ENCODE peak calls at places on chromosomes 11 and 22, in four cellular contexts. M is GM12878, S is Panc1, E is GM23338. P is an unnamed sample.

GRCh38 chr22:42947211-42947990 is 67.5 kb downstream of the PACSIN2 start:
- ATAC-seq in M (peak; percentile 67), E (no peak), S (peak; percentile 75), P (no peak)

GRCh38 chr22:31912402-31912733 is 32.0 kb upstream of the YWHAH start:
- ATAC-seq in E (no peak), S (no peak), M (no peak), P (no peak)

GRCh38 chr22:44746836-44747519 is 5.4 kb upstream of the ARHGAP8 start:
- ATAC-seq in S (no peak), M (no peak), E (peak; percentile 34), P (no peak)

GRCh38 chr11:11456896-11457295 is 103.8 kb upstream of the CSNK2A3 start:
- ATAC-seq in S (no peak), E (no peak), M (no peak), P (no peak)

GRCh38 chr11:47786373-47786772 is 19.2 kb upstream of the FNBP4 start:
- ATAC-seq in M (no peak), S (no peak), E (no peak), P (peak; percentile 81)

GRCh38 chr22:50562523-50563409 is at the start of gene SYCE3:
- ATAC-seq in M (peak; percentile 98), E (peak; percentile 96), S (peak; percentile 98), P (peak; percentile 96)

GRCh38 chr11:96481806-96482592 is 92.2 kb downstream of the JRKL start:
- ATAC-seq in E (no peak), S (no peak), M (no peak), P (no peak)

GRCh38 chr11:1202154-1202775 is 20.6 kb upstream of the MUC5B start:
- ATAC-seq in E (no peak), M (peak; percentile 57), S (peak; percentile 62), P (no peak)

GRCh38 chr22:48042621-48043395 is 1280.4 kb downstream of the TBC1D22A start:
- ATAC-seq in S (no peak), E (no peak), M (no peak), P (no peak)

GRCh38 chr11:134994431-134994830 is 582.4 kb upstream of the B3GAT1 start:
- ATAC-seq in E (peak; percentile 48), M (no peak), S (no peak), P (no peak)

GRCh38 chr11:398826-399225 is 4.8 kb downstream of the PKP3 start:
- ATAC-seq in E (no peak), M (no peak), S (no peak), P (no peak)

GRCh38 chr22:48800886-48801607 is 1026.6 kb downstream of the BRD1 start:
- ATAC-seq in E (no peak), M (no peak), S (no peak), P (no peak)

GRCh38 chr11:36271794-36272409 is 17.3 kb downstream of the COMMD9 start:
- ATAC-seq in M (no peak), E (no peak), S (no peak), P (no peak)

GRCh38 chr11:125976156-125976555 is 30.3 kb downstream of the VSIG10L2 start:
- ATAC-seq in E (no peak), S (no peak), M (no peak), P (no peak)

GRCh38 chr11:47415091-47415854 is 6.9 kb downstream of the SLC39A13 start:
- ATAC-seq in E (peak; percentile 5), M (no peak), S (peak; percentile 4), P (no peak)

GRCh38 chr22:32322986-32323385 is 34.7 kb upstream of the RFPL3 start:
- ATAC-seq in S (no peak), M (no peak), E (no peak), P (no peak)

GRCh38 chr22:27456696-27457503 is 344.7 kb downstream of the MN1 start:
- ATAC-seq in M (no peak), E (no peak), S (peak; percentile 80), P (no peak)

GRCh38 chr22:46185263-46185662 is 34.9 kb downstream of the PPARA start:
- ATAC-seq in E (no peak), S (no peak), M (no peak), P (no peak)

GRCh38 chr22:46179748-46180147 is 29.4 kb downstream of the PPARA start:
- ATAC-seq in M (no peak), E (no peak), S (no peak), P (no peak)

GRCh38 chr22:46187862-46188261 is 37.5 kb downstream of the PPARA start:
- ATAC-seq in S (no peak), M (no peak), E (no peak), P (no peak)

GRCh38 chr22:46180370-46181137 is 30.2 kb downstream of the PPARA start:
- ATAC-seq in S (no peak), E (no peak), M (no peak), P (no peak)

DNA sequence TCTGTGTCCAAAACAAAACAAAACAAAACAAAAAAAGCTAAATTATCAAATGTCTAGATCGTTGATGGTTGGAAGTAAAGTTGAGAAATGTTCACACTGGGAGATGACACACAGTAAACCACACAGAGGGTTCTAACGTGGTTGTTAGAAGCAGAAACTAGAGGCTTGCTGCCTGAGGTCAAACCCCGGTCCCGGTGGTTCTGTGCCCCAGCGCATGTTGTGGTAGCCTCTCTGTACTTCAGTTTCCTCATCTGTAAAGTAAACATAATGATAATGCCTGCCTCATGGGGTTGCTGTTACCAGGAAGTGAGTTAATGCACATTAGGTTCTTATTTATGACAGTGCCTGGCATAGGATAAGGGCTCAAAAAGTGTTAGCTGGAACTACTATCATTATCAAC is 33.4 kb downstream of the PPARA start:
- ATAC-seq in M (no peak), E (no peak), S (no peak), P (no peak)
- TF ChIP-seq POLR2AphosphoS5 in M (no peak), E (no peak), S (no peak), P (no peak)

DNA sequence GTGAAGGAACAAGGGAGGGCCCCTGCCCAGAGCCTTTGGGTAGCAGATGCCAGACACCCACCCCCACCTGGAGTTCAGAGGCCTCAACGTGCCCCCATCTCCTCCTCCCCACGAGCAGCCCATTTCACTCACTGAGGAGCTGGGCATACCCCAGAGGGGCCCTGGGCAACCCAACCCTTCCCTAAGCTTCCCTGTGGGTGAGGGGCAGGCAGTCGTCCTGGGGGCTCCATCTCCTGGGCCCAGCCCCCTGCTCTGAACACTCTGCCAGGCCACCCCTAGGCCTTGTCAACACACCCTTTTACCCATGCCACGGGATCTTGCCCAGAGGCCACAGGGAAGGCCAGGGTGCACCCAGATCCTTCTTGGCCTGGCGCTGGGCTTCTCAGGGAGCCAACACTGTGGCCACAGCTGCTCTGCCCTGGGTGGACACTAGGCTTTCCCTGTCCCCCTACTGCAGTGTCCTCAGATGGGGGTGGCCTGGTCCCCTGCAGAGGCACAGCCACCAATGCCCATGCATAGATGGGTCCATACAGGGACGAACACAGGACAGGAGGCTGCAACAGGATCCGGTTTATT is 3.4 kb downstream of the SLC25A1 start:
- ATAC-seq in S (no peak), E (no peak), M (no peak), P (no peak)
- H3K4me3 ChIP-seq in S (no peak overlapping the region), E (peak overlapping the region; percentile 28), M (peak overlapping the region; percentile 95), P (no peak overlapping the region)

GRCh38 chr11:69383946-69384547 is 90.1 kb downstream of the MYEOV start:
- ATAC-seq in E (no peak), M (no peak), S (no peak), P (no peak)

GRCh38 chr11:69381681-69382130 is 87.8 kb downstream of the MYEOV start:
- ATAC-seq in S (peak; percentile 1), M (no peak), E (no peak), P (no peak)

GRCh38 chr11:69383372-69383771 is 89.4 kb downstream of the MYEOV start:
- ATAC-seq in E (no peak), S (no peak), M (no peak), P (no peak)

GRCh38 chr11:69380921-69381581 is 87.1 kb downstream of the MYEOV start:
- ATAC-seq in E (no peak), S (no peak), M (no peak), P (no peak)

GRCh38 chr11:69382131-69383128 is 88.5 kb downstream of the MYEOV start:
- ATAC-seq in E (peak; percentile 58), M (peak; percentile 57), S (peak; percentile 40), P (peak; percentile 51)
- TF ChIP-seq POLR2AphosphoS5 in E (no peak), M (peak; percentile 68), S (peak; percentile 61), P (no peak)

GRCh38 chr22:21032843-21033688 is 705 bp upstream of the SLC7A4 start:
- ATAC-seq in E (peak; percentile 27), M (no peak), S (no peak), P (no peak)
- H3K4me3 ChIP-seq in E (peak overlapping the region; percentile 76), M (no peak overlapping the region), S (no peak overlapping the region), P (no peak overlapping the region)